ENCODE peak calls at places on chromosomes 1 and 21, in ten cellular contexts. N is A673; K is brain microvascular endothelial cell; B is GM23338; W is GM12864; T is thyroid gland; H is CD4-positive, alpha-beta T cell; X is mesothelial cell of epicardium; A is CD8-positive, alpha-beta T cell; M is fibroblast of lung. P is an unnamed sample.

GRCh38 chr1:31977361-31978131 is 36.1 kb upstream of the KHDRBS1 start:
- DNase-seq in N (peak; percentile 60), K (peak; percentile 6), A (no peak), B (peak; percentile 93), M (peak; percentile 85), X (no peak), H (no peak), W (no peak), T (no peak), P (no peak)

GRCh38 chr1:166273618-166274017 is 106.8 kb upstream of the FAM78B start:
- DNase-seq in X (no peak), K (no peak), H (no peak), B (no peak), T (no peak), N (peak; percentile 39), W (no peak), A (no peak), M (no peak), P (no peak)

GRCh38 chr1:112496290-112496689 is 12.5 kb upstream of the WNT2B start:
- DNase-seq in W (no peak), H (no peak), M (no peak), A (no peak), T (no peak), X (no peak), K (no peak), B (no peak), N (no peak), P (no peak)

GRCh38 chr1:1460540-1461130 is 10.9 kb upstream of the ATAD3B start:
- DNase-seq in A (no peak), H (no peak), B (no peak), N (no peak), W (no peak), M (no peak), X (no peak), K (no peak), T (no peak), P (no peak)

GRCh38 chr1:26025060-26025459 is 3.5 kb downstream of the EXTL1 start:
- DNase-seq in W (no peak), K (no peak), N (no peak), T (no peak), B (no peak), X (no peak), A (no peak), H (no peak), M (no peak), P (no peak)

GRCh38 chr1:220695426-220695825 is 5.3 kb downstream of the C1orf115 start:
- DNase-seq in H (no peak), X (no peak), N (no peak), B (no peak), M (no peak), T (no peak), A (no peak), K (no peak), W (no peak), P (no peak)

GRCh38 chr1:113456967-113457366 is 66.7 kb downstream of the MAGI3 start:
- DNase-seq in T (peak; percentile 17), K (peak; percentile 92), N (peak; percentile 66), W (no peak), H (no peak), X (no peak), A (no peak), M (peak; percentile 95), B (no peak), P (no peak)

GRCh38 chr1:8284167-8284566 is 33.7 kb upstream of the SLC45A1 start:
- DNase-seq in W (no peak), M (peak; percentile 50), X (no peak), B (no peak), K (peak; percentile 47), T (no peak), H (no peak), A (no peak), N (no peak), P (no peak)

GRCh38 chr1:7265771-7266371 is 480.6 kb downstream of the CAMTA1 start:
- DNase-seq in A (no peak), K (peak; percentile 87), N (peak; percentile 41), H (no peak), T (peak; percentile 69), B (no peak), W (no peak), M (peak; percentile 82), X (no peak), P (no peak)

GRCh38 chr1:55468438-55468837 is 253.3 kb upstream of the USP24 start:
- DNase-seq in X (no peak), M (peak; percentile 73), A (no peak), N (no peak), T (no peak), W (no peak), K (no peak), H (no peak), B (no peak), P (no peak)

GRCh38 chr1:153520818-153521476 is 14.8 kb downstream of the S100A6 start:
- DNase-seq in W (no peak), T (no peak), B (no peak), K (no peak), N (no peak), A (no peak), X (no peak), M (no peak), H (no peak), P (no peak)

GRCh38 chr1:18748435-18748834 is 111.0 kb downstream of the TAS1R2 start:
- DNase-seq in B (no peak), K (no peak), M (no peak), W (no peak), N (no peak), X (no peak), H (no peak), A (no peak), T (no peak), P (no peak)

GRCh38 chr1:51410568-51411460 is 80.5 kb upstream of the TTC39A start:
- DNase-seq in A (no peak), H (no peak), K (peak; percentile 20), X (no peak), T (no peak), N (no peak), W (no peak), M (no peak), B (peak; percentile 21), P (no peak)

GRCh38 chr1:109912214-109912861 is 1.7 kb downstream of the CSF1 start:
- DNase-seq in A (no peak), B (no peak), T (no peak), W (no peak), M (no peak), N (no peak), K (no peak), X (no peak), H (no peak), P (no peak)

DNA sequence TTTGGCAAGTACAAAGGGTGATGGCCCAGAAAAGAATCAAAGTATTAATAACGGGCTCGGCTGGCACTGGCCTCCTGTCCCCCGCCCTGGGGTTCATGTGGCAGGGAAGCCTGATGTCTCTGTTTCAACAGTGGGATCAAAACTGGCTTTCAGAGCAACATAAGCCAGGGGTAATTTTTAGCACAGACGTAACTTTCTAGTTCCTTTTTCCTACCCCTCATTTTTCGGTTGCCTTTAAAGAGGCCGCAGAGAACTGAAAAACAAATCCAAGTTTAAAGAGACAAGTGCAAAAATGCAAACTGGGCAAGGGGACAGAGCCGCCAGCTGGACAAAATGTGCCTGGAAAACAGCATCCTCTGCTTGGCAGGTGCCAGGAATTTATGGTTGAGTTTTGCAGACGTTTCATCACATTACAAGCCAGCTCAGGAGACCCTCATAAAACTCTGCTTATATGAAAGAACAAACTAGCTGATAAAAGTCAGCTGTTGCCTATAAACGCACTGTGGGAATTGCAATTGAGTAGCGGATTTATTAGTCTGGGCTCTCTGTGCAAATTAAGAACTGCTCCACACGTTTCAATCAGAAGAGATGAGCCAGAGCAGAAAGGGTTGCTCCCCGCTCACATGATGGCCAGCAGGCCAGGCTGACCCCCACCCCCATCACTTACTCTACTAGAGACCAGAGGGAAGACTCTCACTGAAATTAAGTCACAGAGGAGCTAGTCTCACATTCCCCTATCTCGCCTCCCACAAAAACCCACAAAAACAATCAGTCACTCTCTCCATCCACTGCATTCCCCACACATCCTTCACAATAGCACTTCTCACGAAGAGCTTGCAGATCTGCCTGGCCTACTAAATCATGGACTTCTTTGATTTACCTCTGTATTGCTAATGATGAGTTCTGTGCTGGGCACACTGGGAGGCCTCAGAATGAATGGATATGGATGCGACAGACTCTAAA is 15.8 kb upstream of the CDCA8 start:
- DNase-seq in M (no peak), B (no peak), K (no peak), W (peak; percentile 61), N (no peak), A (no peak), X (no peak), H (no peak), T (no peak), P (no peak)
- TF ChIP-seq CTCF in M (no peak), B (no peak), K (no peak), W (no peak), N (no peak), A (no peak), X (no peak), H (no peak), T (no peak), P (no peak)

GRCh38 chr1:188463919-188464318 is 1635.2 kb downstream of the PLA2G4A start:
- DNase-seq in W (no peak), A (no peak), N (peak; percentile 25), H (no peak), T (no peak), X (no peak), K (no peak), M (peak; percentile 10), B (peak; percentile 5), P (no peak)
- TF ChIP-seq CTCF in W (no peak), A (no peak), N (peak; percentile 43), H (no peak), T (no peak), X (no peak), K (no peak), M (no peak), B (no peak), P (no peak)

DNA sequence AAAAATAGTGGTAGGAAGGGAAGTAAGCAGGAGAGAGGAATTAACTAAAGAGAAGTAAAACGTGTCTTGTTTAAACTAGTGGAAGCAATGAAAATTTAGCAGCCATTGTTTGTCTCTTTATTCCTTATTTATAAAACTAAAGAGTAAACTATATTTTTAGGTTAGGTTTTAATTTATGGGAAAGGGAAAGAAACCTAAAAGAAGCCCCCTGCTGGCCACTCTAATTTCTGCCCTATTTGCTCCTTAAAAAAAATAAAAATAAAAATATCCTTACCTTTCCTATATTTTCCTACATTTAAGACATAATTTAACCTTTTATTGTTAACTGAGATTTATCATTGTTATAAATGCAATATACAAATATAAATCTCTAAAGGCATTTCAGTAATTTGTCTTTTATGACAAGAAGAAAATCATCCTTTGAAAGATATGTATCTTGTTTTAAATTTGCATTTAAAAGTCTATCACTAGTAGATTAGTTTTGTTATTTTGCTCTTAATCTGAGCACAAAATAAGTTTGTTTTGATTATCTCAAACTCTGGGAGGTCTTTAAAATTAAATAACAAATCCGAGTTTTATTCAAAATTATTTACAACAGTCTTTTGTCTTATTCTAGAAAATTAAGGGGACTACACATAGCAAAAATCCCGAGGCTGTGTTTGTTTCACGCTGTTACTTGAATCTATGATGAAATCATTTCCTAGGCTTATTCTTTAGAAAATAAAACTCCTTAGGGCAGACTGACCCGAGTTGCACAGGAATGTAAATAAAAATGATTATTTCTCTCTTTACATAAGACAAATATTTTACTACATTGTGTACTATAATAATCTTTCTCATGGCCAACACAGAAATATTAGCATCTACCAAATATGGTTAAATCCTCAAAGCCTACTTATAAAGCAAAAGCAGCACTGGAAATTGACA is 201.7 kb downstream of the NRIP1 start:
- DNase-seq in K (no peak), W (no peak), N (peak; percentile 32), T (no peak), H (no peak), X (no peak), M (peak; percentile 42), B (peak; percentile 58), A (no peak), P (no peak)
- TF ChIP-seq CTCF in K (peak; percentile 69), W (peak; percentile 46), N (peak; percentile 84), T (peak; percentile 6), H (peak; percentile 72), X (peak; percentile 85), M (peak; percentile 56), B (no peak), A (peak; percentile 74), P (peak; percentile 88)

GRCh38 chr1:94852758-94853157 is 32.6 kb downstream of the SLC44A3 start:
- DNase-seq in M (peak; percentile 55), H (no peak), A (no peak), X (no peak), W (no peak), K (no peak), B (no peak), T (no peak), N (no peak), P (no peak)
- TF ChIP-seq CTCF in M (peak; percentile 17), H (no peak), A (no peak), X (no peak), W (no peak), K (no peak), B (no peak), T (no peak), N (peak; percentile 16), P (no peak)